ENCODE peak calls at places on chromosomes 16 and 17, in five cellular contexts. Q is A549, J is epithelial cell of esophagus, G is psoas muscle, D is left lung. K is an unnamed sample.
A peak's percentile ranks its signal among the peaks of the same experiment; 100 is the strongest.

GRCh38 chr17:69417545-69418483 is 3.3 kb downstream of the MAP2K6 start:
- DNase-seq in J (no peak), D (no peak), Q (no peak), G (no peak), K (no peak)

GRCh38 chr17:43534909-43535308 is 11.2 kb downstream of the ETV4 start:
- DNase-seq in D (no peak), G (no peak), Q (no peak), J (no peak), K (no peak)

GRCh38 chr17:78933025-78933958 is 8.1 kb upstream of the TIMP2 start:
- DNase-seq in G (peak; percentile 74), J (peak; percentile 95), D (peak; percentile 78), Q (peak; percentile 99), K (peak; percentile 82)

GRCh38 chr17:8124350-8125195 is 667 bp upstream of the HES7 start:
- DNase-seq in G (peak; percentile 34), D (peak; percentile 51), J (peak; percentile 46), Q (no peak), K (no peak)

GRCh38 chr17:75152523-75152922 is 1.8 kb downstream of the JPT1 start:
- DNase-seq in D (no peak), G (no peak), J (no peak), Q (no peak), K (no peak)

GRCh38 chr16:49598386-49599170 is 225.0 kb downstream of the C16orf78 start:
- DNase-seq in J (no peak), Q (no peak), D (no peak), G (no peak), K (no peak)

GRCh38 chr16:56549744-56550385 is 15.0 kb upstream of the MT4 start:
- DNase-seq in Q (no peak), J (peak; percentile 85), D (no peak), G (no peak), K (no peak)

GRCh38 chr17:37702605-37703004 is 42.3 kb downstream of the HNF1B start:
- DNase-seq in Q (peak; percentile 77), G (no peak), J (peak; percentile 82), D (no peak), K (no peak)

GRCh38 chr17:74282587-74283370 is 8.7 kb downstream of the DNAI2 start:
- DNase-seq in G (no peak), D (peak; percentile 10), Q (no peak), J (peak; percentile 23), K (no peak)

GRCh38 chr17:78387982-78388941 is 9.8 kb downstream of the PGS1 start:
- DNase-seq in D (peak; percentile 32), J (no peak), Q (no peak), G (no peak), K (no peak)

GRCh38 chr16:66298006-66298405 is 68.5 kb upstream of the CDH5 start:
- DNase-seq in J (no peak), D (no peak), G (no peak), Q (no peak), K (peak; percentile 33)

GRCh38 chr16:23807028-23807427 is 28.8 kb upstream of the PRKCB start:
- DNase-seq in Q (no peak), J (no peak), G (peak; percentile 53), D (no peak), K (no peak)

GRCh38 chr17:59899099-59899498 is 6.2 kb downstream of the RPS6KB1 start:
- DNase-seq in J (peak; percentile 65), Q (no peak), D (no peak), G (no peak), K (no peak)

GRCh38 chr17:35021520-35022380 is 41.4 kb downstream of the LIG3 start:
- DNase-seq in D (no peak), G (no peak), Q (no peak), J (no peak), K (no peak)

GRCh38 chr16:5756969-5757368 is 659.4 kb upstream of the EEF2KMT start:
- DNase-seq in G (no peak), D (no peak), Q (no peak), J (no peak), K (no peak)

GRCh38 chr17:82371333-82372062 is at the start of gene UTS2R:
- DNase-seq in G (peak; percentile 54), D (peak; percentile 72), J (no peak), Q (no peak), K (peak; percentile 49)

GRCh38 chr16:66161942-66162341 is 204.5 kb upstream of the CDH5 start:
- DNase-seq in Q (no peak), J (no peak), G (no peak), D (no peak), K (no peak)

GRCh38 chr17:73240561-73240960 is 21.1 kb downstream of the CPSF4L start:
- DNase-seq in D (no peak), Q (no peak), G (no peak), J (no peak), K (no peak)
- H3K4me3 ChIP-seq in D (no peak overlapping the region), Q (no peak overlapping the region), G (no peak overlapping the region), J (no peak overlapping the region), K (no peak overlapping the region)

DNA sequence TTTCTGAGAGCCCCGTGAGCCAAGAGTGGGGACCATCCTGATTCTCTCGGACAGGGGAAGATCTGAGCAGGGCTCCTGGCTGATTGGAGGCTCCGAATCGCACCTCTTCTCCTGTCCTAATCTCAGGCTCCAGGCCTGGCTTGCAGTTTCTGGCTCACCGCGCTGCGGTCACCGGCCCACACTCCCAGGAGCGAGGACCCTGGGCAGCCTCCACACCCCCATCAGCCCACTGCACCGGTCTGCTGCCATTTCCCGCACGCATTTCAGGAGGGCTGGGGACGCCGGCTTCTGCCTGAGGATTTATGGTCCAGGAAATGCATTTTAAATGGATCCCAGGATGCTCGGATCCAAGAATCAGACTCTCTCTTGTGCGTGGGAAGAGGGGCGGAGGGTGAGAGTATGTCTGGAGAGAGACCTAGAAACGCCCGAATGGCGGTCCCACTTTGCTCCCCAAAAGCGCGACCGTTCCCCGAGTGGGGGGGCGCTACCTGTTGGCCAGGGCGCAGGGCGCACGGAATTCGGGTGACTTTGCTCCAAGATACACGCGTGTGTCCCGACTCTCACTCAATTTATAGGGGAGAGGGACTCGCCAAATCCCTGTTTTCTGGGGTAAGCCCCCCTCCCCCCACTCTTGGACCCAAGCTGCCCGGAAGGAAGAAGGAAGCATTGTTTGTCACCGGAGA is 845 bp upstream of the JPH3 start:
- DNase-seq in D (peak; percentile 38), J (no peak), Q (no peak), G (no peak), K (peak; percentile 57)
- H3K4me3 ChIP-seq in D (no peak overlapping the region), J (no peak overlapping the region), Q (peak overlapping the region; percentile 51), G (no peak overlapping the region), K (no peak overlapping the region)

GRCh38 chr17:32523017-32523680 is 36.4 kb downstream of the CDK5R1 start:
- DNase-seq in Q (no peak), G (no peak), J (no peak), D (no peak), K (no peak)
- H3K4me3 ChIP-seq in Q (no peak overlapping the region), G (no peak overlapping the region), J (no peak overlapping the region), D (no peak overlapping the region), K (no peak overlapping the region)

DNA sequence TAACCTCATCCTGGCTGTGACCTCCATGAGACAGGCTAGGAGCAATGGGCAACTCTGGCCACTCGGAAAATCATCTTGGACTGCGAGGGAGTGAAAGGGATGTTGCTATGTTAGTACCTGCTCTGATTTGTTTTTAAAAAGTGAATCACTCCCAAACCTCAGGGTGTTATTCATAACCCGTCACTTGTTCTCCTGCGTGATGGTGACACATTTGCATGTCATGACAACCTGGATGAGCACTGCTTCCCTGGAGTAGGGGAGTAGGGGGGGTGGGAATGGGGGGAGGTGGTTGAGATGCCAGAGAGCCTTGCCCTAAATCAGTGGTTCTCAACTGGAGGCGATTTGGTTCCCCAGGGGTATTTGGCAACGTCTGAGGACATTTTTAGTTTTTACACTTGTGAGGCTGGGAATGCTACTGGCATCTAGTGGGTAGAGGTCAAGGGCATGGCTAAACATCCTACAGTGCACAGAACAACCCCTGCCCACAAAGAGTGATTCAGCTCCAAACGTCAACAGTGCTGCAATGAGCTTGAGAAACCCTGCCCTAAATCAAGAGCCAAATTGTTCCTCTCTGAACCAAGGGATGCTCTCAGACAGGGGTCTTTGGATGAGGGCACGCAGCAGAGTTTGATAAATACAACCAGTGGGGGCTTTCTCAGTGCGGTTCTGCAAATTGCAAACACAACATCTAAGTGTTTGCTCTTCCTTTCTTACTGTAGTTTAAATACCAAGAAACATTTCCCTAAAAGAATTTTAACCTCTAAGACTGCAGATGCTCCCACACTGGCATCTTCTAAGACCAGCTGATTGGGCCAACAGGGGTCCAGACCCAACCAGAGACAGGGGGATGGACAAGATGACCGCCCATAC is 241.9 kb downstream of the SOX9 start:
- DNase-seq in D (no peak), Q (peak; percentile 55), G (no peak), J (peak; percentile 96), K (no peak)
- H3K4me3 ChIP-seq in D (no peak overlapping the region), Q (no peak overlapping the region), G (no peak overlapping the region), J (no peak overlapping the region), K (no peak overlapping the region)